ENCODE peak calls at places on chromosome 17, in eight cellular contexts. J is mammary epithelial cell; W is PC-3; X is testis; Z is GM23338; H is psoas muscle; N is CD8-positive, alpha-beta T cell; Y is H9. B is an unnamed sample. For H3K4me1, the result is how much of the 10 kb centered on the place peaks cover.

GRCh38 chr17:57859601-57860413 is 10.0 kb upstream of the MRPS23 start:
- DNase-seq in H (no peak), Z (no peak), N (no peak), Y (no peak), X (no peak), W (no peak), J (no peak), B (no peak)

GRCh38 chr17:5809580-5810188 is 225.4 kb upstream of the NLRP1 start:
- DNase-seq in N (no peak), Z (peak), H (no peak), X (no peak), W (no peak), Y (peak), J (no peak), B (no peak)

GRCh38 chr17:57166803-57167202 is 81.8 kb downstream of the AKAP1 start:
- DNase-seq in J (peak), Z (peak), X (no peak), N (no peak), H (no peak), W (peak), Y (peak), B (no peak)

GRCh38 chr17:57902800-57903759 is 52.1 kb downstream of the CUEDC1 start:
- DNase-seq in X (peak), Z (no peak), J (peak), H (peak), N (no peak), W (peak), Y (no peak), B (no peak)

GRCh38 chr17:71472809-71473789 is 647.7 kb upstream of the SOX9 start:
- DNase-seq in J (peak), W (peak), Y (peak), Z (peak), X (peak), N (no peak), H (no peak), B (peak)

GRCh38 chr17:27489045-27489715 is 32.9 kb downstream of the KSR1 start:
- DNase-seq in N (no peak), X (peak), H (peak), W (peak), Y (no peak), J (peak), Z (no peak), B (no peak)

GRCh38 chr17:74276051-74276476 is 2.0 kb downstream of the DNAI2 start:
- DNase-seq in Y (no peak), Z (no peak), H (no peak), W (no peak), X (peak), N (no peak), J (no peak), B (no peak)

GRCh38 chr17:4362141-4362540 is 4.3 kb downstream of the UBE2G1 start:
- DNase-seq in Z (no peak), H (no peak), N (no peak), W (peak), X (peak), J (no peak), Y (no peak), B (peak)

GRCh38 chr17:43860077-43860725 is 13.2 kb downstream of the CD300LG start:
- DNase-seq in W (no peak), Y (no peak), H (no peak), J (no peak), N (no peak), Z (no peak), X (peak), B (no peak)

GRCh38 chr17:63515426-63515825 is 7.7 kb upstream of the KCNH6 start:
- DNase-seq in Z (no peak), X (no peak), H (no peak), Y (no peak), W (no peak), J (no peak), N (no peak), B (no peak)

GRCh38 chr17:63516910-63517824 is 6.0 kb upstream of the KCNH6 start:
- DNase-seq in Y (no peak), W (peak), X (no peak), N (no peak), H (no peak), J (peak), Z (no peak), B (no peak)

GRCh38 chr17:63517825-63518534 is 5.2 kb upstream of the KCNH6 start:
- DNase-seq in H (no peak), N (no peak), J (no peak), Z (no peak), Y (no peak), X (no peak), W (no peak), B (no peak)

GRCh38 chr17:63519972-63520882 is 2.9 kb upstream of the KCNH6 start:
- DNase-seq in N (no peak), Y (no peak), J (no peak), W (peak), X (no peak), Z (peak), H (no peak), B (no peak)

GRCh38 chr17:63519116-63519881 is 3.9 kb upstream of the KCNH6 start:
- DNase-seq in X (no peak), Z (no peak), Y (no peak), H (no peak), J (no peak), N (no peak), W (no peak), B (no peak)
- H3K4me1 ChIP-seq in X (under half), Z (under half), Y (under half), H (under half), J (under half), N (under half), W (under half), B (under half)

GRCh38 chr17:67642488-67642887 is 75.2 kb upstream of the NOL11 start:
- DNase-seq in Y (no peak), H (no peak), J (no peak), W (no peak), X (no peak), Z (no peak), N (no peak), B (no peak)

GRCh38 chr17:67637901-67638641 is 79.7 kb upstream of the NOL11 start:
- DNase-seq in Y (no peak), J (peak), H (no peak), N (no peak), X (peak), W (peak), Z (peak), B (no peak)

GRCh38 chr17:67639555-67639954 is 78.2 kb upstream of the NOL11 start:
- DNase-seq in Z (no peak), J (no peak), H (no peak), Y (no peak), W (no peak), X (no peak), N (no peak), B (no peak)

GRCh38 chr17:67638871-67639270 is 78.9 kb upstream of the NOL11 start:
- DNase-seq in W (no peak), N (no peak), Y (no peak), Z (no peak), H (no peak), X (no peak), J (no peak), B (no peak)

DNA sequence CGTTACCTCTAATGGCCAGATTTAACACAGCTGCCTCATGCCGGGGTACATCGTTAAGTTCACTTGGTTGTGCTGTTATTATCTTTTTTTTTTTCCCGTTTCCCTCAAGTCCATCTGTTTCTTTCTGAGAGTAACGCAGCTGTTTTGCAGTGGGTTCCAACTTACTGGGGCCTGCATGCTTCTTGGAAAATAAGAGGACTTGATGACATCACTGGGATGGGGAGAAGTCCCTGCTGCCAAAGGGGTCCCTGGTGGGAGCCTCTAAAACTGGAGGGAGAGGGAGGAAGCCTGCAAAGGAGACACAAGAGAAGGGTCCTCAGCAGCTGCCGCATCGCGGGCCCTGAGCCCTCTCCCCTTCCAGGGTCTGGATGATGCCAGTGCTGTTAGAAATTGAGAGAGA is 77.7 kb upstream of the NOL11 start:
- DNase-seq in Z (no peak), N (no peak), J (no peak), X (no peak), W (no peak), Y (no peak), H (no peak), B (no peak)
- TF ChIP-seq CTCF in Z (no peak), N (no peak), J (no peak), X (no peak), W (no peak), Y (no peak), H (no peak), B (no peak)

GRCh38 chr17:81332118-81332834 is 37.2 kb upstream of the SLC38A10 start:
- DNase-seq in W (no peak), Z (no peak), Y (no peak), N (no peak), J (no peak), X (no peak), H (peak), B (peak)

GRCh38 chr17:81333626-81334368 is 38.7 kb upstream of the SLC38A10 start:
- DNase-seq in H (peak), W (no peak), Z (no peak), J (no peak), X (no peak), Y (peak), N (no peak), B (peak)

GRCh38 chr17:81331527-81332043 is 36.5 kb upstream of the SLC38A10 start:
- DNase-seq in H (no peak), N (no peak), J (no peak), X (no peak), W (no peak), Z (no peak), Y (peak), B (peak)

GRCh38 chr17:81334419-81334896 is 39.4 kb upstream of the SLC38A10 start:
- DNase-seq in W (no peak), Y (peak), H (peak), J (no peak), X (no peak), Z (no peak), N (no peak), B (peak)

GRCh38 chr17:81332949-81333570 is 38.0 kb upstream of the SLC38A10 start:
- DNase-seq in Z (no peak), X (no peak), Y (peak), W (no peak), J (no peak), H (peak), N (no peak), B (peak)
- H3K4me1 ChIP-seq in Z (under half), X (under half), Y (under half), W (under half), J (under half), H (half or more), N (under half), B (half or more)

DNA sequence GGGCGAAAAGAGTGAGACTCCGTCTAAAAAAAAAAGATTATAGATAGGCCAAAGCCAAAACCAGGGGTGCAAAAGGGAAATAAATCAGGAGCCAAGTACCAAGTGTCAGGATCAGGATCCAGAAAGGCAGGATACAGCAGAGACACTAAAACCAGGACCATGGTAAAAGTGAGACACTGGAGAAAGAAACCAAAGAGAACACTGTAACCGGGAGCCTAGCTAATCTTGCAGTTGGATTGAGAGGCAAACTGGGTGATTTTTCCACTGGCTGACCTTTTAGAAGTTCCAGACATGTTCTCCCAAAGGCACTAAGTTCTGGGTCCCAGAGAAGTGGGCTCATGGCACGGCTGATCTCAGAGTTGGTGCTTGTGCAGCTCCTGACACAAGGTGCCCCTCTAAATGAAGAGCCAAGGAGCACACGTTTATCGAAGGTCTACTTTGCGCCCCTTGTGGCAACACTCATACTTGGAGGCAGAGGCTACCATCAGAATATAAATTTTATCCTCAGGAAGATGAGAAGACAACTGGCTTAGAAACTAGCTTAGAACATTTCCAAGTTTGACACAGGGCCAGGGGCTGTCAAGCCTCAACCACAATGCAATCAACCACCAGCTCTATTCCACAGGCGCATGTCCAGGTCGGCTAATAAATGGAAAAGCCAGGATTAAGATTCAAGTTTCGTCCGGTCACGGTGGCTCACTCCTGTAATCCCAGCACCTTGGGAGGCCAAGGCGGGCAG is 27.5 kb upstream of the HELZ start:
- DNase-seq in X (no peak), Z (peak), N (peak), H (no peak), J (no peak), Y (peak), W (no peak), B (no peak)
- TF ChIP-seq CTCF in X (no peak), Z (peak), N (no peak), H (no peak), J (peak), Y (peak), W (peak), B (peak)

GRCh38 chr17:17406225-17406624 is 70.6 kb upstream of the MED9 start:
- DNase-seq in H (peak), W (no peak), X (peak), J (no peak), Y (no peak), Z (no peak), N (no peak), B (no peak)

GRCh38 chr17:17401271-17401781 is 75.5 kb upstream of the MED9 start:
- DNase-seq in W (peak), H (peak), N (no peak), Z (peak), Y (peak), J (peak), X (peak), B (peak)

GRCh38 chr17:17400566-17401184 is 76.1 kb upstream of the MED9 start:
- DNase-seq in X (no peak), H (peak), N (no peak), W (no peak), J (no peak), Z (no peak), Y (no peak), B (no peak)

GRCh38 chr17:17402558-17402957 is 74.2 kb upstream of the MED9 start:
- DNase-seq in Z (no peak), H (peak), X (no peak), N (no peak), Y (no peak), J (peak), W (peak), B (no peak)

DNA sequence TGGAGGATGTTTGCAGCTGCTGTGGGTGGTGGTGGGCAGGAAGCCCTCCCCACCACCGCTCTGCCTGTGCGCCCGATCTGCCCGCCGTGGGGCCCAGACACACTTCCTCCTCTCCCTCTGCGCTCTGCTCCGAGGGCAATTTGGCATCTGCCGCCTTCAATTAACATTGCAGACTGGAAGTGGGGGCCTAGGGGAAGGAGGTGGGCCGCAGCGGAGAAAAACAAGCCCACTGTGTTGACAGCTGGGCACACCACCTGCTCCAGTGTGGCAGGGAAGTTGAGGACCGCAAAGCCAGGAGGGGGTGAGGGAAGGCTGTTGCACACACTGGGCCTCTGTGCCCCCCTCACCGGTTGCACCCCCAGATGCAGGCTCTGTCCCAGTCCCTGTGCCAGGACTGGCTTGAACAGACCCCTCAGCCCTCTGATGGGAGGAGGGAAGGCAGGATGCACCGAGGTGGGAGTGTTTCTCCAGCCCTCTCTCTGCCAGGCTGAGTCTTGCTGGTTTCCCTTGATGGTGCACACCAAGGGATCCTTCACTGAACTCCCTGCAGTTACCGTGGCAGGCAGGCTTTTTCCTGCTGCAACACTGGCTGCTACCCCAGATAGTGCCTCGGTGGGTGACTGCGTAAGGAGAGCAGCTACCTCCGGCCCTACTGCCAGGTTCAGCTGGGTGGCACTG is 72.8 kb upstream of the MED9 start:
- DNase-seq in J (no peak), N (peak), Z (no peak), X (no peak), H (peak), W (no peak), Y (no peak), B (peak)
- H3K4me1 ChIP-seq in J (under half), N (under half), Z (under half), X (under half), H (under half), W (under half), Y (under half), B (under half)

GRCh38 chr17:28572294-28573099 is 1.2 kb upstream of the PIGS start:
- DNase-seq in Y (no peak), N (no peak), Z (no peak), W (no peak), H (no peak), J (no peak), X (no peak), B (no peak)

GRCh38 chr17:28571255-28572122 is at the start of gene PIGS:
- DNase-seq in X (peak), Z (peak), Y (peak), W (peak), N (peak), J (peak), H (peak), B (peak)

GRCh38 chr17:28567604-28568003 is 3.7 kb downstream of the PIGS start:
- DNase-seq in X (no peak), Z (no peak), H (no peak), W (no peak), Y (no peak), J (no peak), N (no peak), B (no peak)

GRCh38 chr17:28570716-28571254 is 539 bp downstream of the PIGS start:
- DNase-seq in Y (peak), H (no peak), X (peak), Z (peak), J (no peak), W (peak), N (peak), B (peak)

DNA sequence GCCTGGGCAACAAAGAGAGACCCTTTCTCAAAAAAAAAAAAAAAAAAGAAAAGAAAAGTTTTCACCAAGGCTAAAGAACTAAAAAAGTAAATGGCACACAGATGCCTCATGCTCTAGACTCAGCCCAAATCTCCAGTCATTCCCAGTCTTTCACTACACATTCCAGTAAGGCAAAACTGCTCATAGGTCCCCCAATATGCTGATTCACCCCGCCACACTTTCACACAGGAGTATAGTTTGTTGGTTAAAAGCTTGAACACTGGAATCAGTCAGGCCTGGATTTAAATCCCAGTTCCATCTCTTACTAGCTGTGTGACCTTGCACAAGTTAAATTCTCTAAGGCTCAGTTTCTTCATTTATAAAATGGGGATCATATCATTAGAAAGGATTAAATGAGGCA is 1.9 kb downstream of the PIGS start:
- DNase-seq in N (no peak), X (no peak), Z (no peak), W (no peak), J (no peak), Y (no peak), H (no peak), B (no peak)
- TF ChIP-seq CTCF in N (no peak), X (no peak), Z (no peak), W (no peak), J (no peak), Y (no peak), H (no peak), B (no peak)

GRCh38 chr17:45430738-45431530 is 1.7 kb downstream of the ARHGAP27 start:
- DNase-seq in N (no peak), Z (peak), X (no peak), W (peak), H (peak), J (no peak), Y (peak), B (no peak)

GRCh38 chr17:45429338-45430005 is 3.2 kb downstream of the ARHGAP27 start:
- DNase-seq in W (no peak), H (peak), N (no peak), Y (peak), J (no peak), X (no peak), Z (peak), B (no peak)

GRCh38 chr17:45428954-45429337 is 3.7 kb downstream of the ARHGAP27 start:
- DNase-seq in Y (no peak), Z (peak), W (no peak), X (no peak), J (no peak), N (no peak), H (peak), B (no peak)

GRCh38 chr17:45431531-45432404 is 902 bp downstream of the ARHGAP27 start:
- DNase-seq in Y (peak), W (peak), H (peak), X (peak), J (peak), Z (peak), N (peak), B (peak)

DNA sequence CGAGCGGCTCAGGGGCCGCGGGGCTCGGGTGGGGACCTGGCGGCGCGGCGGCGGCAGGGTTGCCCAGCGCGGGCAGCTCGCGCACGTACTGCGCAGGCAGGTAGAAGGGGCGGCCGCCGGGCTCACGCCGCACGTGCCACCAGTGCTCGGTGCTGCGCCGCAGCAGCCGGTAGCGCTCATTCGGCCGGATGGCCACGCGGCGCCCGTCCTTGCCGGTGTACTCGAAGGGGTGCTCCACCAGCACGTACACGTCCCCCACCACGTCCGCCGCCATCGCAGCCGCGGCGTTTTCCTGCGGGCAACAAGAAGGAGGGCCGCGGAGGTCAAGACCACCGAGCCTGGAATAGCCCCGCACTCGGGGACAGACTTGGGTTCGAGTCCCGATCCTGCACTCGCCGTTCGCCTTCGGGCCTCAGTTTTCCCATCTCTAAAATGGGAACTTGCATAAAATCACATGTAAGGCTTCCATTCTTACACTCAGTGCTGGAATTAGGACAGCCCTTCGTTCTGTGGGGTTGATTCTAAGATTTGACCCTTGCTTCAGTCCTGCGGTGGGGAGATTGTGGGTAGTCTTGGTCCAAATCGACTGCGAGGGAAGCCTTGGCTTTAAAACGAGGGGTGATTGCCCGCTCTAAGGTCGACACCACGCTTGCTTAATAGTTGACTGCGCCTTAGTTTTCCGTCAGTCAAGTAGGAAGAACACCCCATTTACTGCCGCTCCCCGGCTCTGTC is 2.5 kb downstream of the ARHGAP27 start:
- DNase-seq in W (no peak), X (no peak), J (no peak), N (no peak), Y (peak), H (peak), Z (peak), B (no peak)
- H3K4me1 ChIP-seq in W (under half), X (under half), J (under half), N (under half), Y (under half), H (under half), Z (under half), B (under half)

GRCh38 chr17:62109378-62109902 is 44.4 kb upstream of the MED13 start:
- DNase-seq in N (peak), X (peak), H (no peak), Z (peak), Y (peak), J (peak), W (peak), B (peak)
- TF ChIP-seq CTCF in N (peak), X (no peak), H (no peak), Z (peak), Y (peak), J (peak), W (peak), B (peak)